ENCODE peak calls at places on chromosomes 6 and 20, in six cellular contexts. One of them, this sample, is unnamed.

GRCh38 chr20:46599227-46599987 is 49.0 kb upstream of the OCSTAMP start:
- DNase-seq in Peyer's patch: no peak
- DNase-seq in heart left ventricle: no peak
- DNase-seq in endothelial cell of umbilical vein: no peak
- DNase-seq in brain microvascular endothelial cell: no peak
- DNase-seq in sigmoid colon: no peak
- DNase-seq in this sample: no peak

GRCh38 chr20:55211481-55211880 is 736.1 kb downstream of the DOK5 start:
- DNase-seq in heart left ventricle: no peak
- DNase-seq in Peyer's patch: no peak
- DNase-seq in brain microvascular endothelial cell: no peak
- DNase-seq in endothelial cell of umbilical vein: no peak
- DNase-seq in sigmoid colon: no peak
- DNase-seq in this sample: no peak

GRCh38 chr6:127328043-127328442 is 15.4 kb downstream of the ECHDC1 start:
- DNase-seq in sigmoid colon: no peak
- DNase-seq in brain microvascular endothelial cell: no peak
- DNase-seq in heart left ventricle: no peak
- DNase-seq in endothelial cell of umbilical vein: peak; percentile 12
- DNase-seq in Peyer's patch: no peak
- DNase-seq in this sample: no peak

GRCh38 chr6:163585932-163586437 is 171.5 kb downstream of the QKI start:
- DNase-seq in sigmoid colon: peak; percentile 78
- DNase-seq in Peyer's patch: no peak
- DNase-seq in heart left ventricle: peak; percentile 82
- DNase-seq in endothelial cell of umbilical vein: peak; percentile 76
- DNase-seq in brain microvascular endothelial cell: peak; percentile 95
- DNase-seq in this sample: peak; percentile 66

GRCh38 chr20:44648068-44648467 is 3.4 kb downstream of the ADA start:
- DNase-seq in endothelial cell of umbilical vein: no peak
- DNase-seq in heart left ventricle: peak; percentile 45
- DNase-seq in Peyer's patch: no peak
- DNase-seq in brain microvascular endothelial cell: no peak
- DNase-seq in sigmoid colon: no peak
- DNase-seq in this sample: no peak

GRCh38 chr6:53579338-53579737 is 34.4 kb upstream of the GCLC start:
- DNase-seq in brain microvascular endothelial cell: no peak
- DNase-seq in Peyer's patch: no peak
- DNase-seq in heart left ventricle: no peak
- DNase-seq in sigmoid colon: no peak
- DNase-seq in endothelial cell of umbilical vein: no peak
- DNase-seq in this sample: no peak

GRCh38 chr6:137749595-137750215 is 117.4 kb upstream of the TNFAIP3 start:
- DNase-seq in brain microvascular endothelial cell: no peak
- DNase-seq in endothelial cell of umbilical vein: no peak
- DNase-seq in sigmoid colon: no peak
- DNase-seq in heart left ventricle: no peak
- DNase-seq in Peyer's patch: no peak
- DNase-seq in this sample: no peak

GRCh38 chr20:63028461-63028921 is 21.7 kb upstream of the BHLHE23 start:
- DNase-seq in Peyer's patch: no peak
- DNase-seq in brain microvascular endothelial cell: no peak
- DNase-seq in heart left ventricle: peak; percentile 22
- DNase-seq in sigmoid colon: no peak
- DNase-seq in endothelial cell of umbilical vein: no peak
- DNase-seq in this sample: no peak

GRCh38 chr6:140857734-140858380 is 1274.9 kb upstream of the GJE1 start:
- DNase-seq in sigmoid colon: no peak
- DNase-seq in Peyer's patch: no peak
- DNase-seq in brain microvascular endothelial cell: peak; percentile 88
- DNase-seq in heart left ventricle: no peak
- DNase-seq in endothelial cell of umbilical vein: peak; percentile 89
- DNase-seq in this sample: no peak

GRCh38 chr6:45812937-45813336 is 202.7 kb downstream of the CLIC5 start:
- DNase-seq in brain microvascular endothelial cell: no peak
- DNase-seq in sigmoid colon: no peak
- DNase-seq in endothelial cell of umbilical vein: no peak
- DNase-seq in Peyer's patch: no peak
- DNase-seq in heart left ventricle: no peak
- DNase-seq in this sample: no peak

DNA sequence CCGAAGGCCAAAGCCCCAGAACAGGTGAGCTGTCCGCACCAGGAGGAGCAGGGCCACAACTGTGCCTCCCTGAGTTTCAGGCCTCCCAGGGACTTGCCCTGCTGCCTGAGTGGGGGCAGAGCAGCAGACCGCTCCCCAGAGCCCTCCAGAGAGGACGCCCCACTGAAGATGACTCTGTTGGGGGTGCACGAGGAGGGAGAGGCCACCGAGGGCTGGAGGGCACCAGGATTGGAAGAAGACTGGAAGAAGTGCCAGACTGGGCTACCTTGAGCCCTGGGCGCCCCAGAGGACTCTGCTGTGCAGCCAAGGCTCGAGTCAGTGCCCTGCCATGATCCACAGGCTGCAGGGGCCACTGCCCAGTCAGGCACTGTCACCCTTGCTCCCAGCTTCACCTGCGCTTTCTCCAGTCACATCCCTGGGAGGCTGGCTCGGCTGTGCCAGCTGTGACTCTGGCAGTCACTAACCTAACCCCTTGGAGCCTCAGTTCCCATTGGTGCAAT is 11.3 kb downstream of the CST7 start:
- DNase-seq in brain microvascular endothelial cell: no peak
- DNase-seq in endothelial cell of umbilical vein: no peak
- DNase-seq in Peyer's patch: peak; percentile 38
- DNase-seq in sigmoid colon: peak; percentile 50
- DNase-seq in heart left ventricle: no peak
- DNase-seq in this sample: no peak
- H3K27ac ChIP-seq in brain microvascular endothelial cell: no peak overlapping the region
- H3K27ac ChIP-seq in endothelial cell of umbilical vein: no peak overlapping the region
- H3K27ac ChIP-seq in Peyer's patch: no peak overlapping the region
- H3K27ac ChIP-seq in sigmoid colon: no peak overlapping the region
- H3K27ac ChIP-seq in heart left ventricle: no peak overlapping the region
- H3K27ac ChIP-seq in this sample: no peak overlapping the region

GRCh38 chr6:160005211-160005610 is 36.3 kb downstream of the IGF2R start:
- DNase-seq in brain microvascular endothelial cell: no peak
- DNase-seq in endothelial cell of umbilical vein: no peak
- DNase-seq in Peyer's patch: no peak
- DNase-seq in heart left ventricle: no peak
- DNase-seq in sigmoid colon: no peak
- DNase-seq in this sample: no peak
- H3K4me3 ChIP-seq in brain microvascular endothelial cell: no peak overlapping the region
- H3K4me3 ChIP-seq in endothelial cell of umbilical vein: no peak overlapping the region
- H3K4me3 ChIP-seq in Peyer's patch: no peak overlapping the region
- H3K4me3 ChIP-seq in heart left ventricle: no peak overlapping the region
- H3K4me3 ChIP-seq in sigmoid colon: no peak overlapping the region
- H3K4me3 ChIP-seq in this sample: no peak overlapping the region

DNA sequence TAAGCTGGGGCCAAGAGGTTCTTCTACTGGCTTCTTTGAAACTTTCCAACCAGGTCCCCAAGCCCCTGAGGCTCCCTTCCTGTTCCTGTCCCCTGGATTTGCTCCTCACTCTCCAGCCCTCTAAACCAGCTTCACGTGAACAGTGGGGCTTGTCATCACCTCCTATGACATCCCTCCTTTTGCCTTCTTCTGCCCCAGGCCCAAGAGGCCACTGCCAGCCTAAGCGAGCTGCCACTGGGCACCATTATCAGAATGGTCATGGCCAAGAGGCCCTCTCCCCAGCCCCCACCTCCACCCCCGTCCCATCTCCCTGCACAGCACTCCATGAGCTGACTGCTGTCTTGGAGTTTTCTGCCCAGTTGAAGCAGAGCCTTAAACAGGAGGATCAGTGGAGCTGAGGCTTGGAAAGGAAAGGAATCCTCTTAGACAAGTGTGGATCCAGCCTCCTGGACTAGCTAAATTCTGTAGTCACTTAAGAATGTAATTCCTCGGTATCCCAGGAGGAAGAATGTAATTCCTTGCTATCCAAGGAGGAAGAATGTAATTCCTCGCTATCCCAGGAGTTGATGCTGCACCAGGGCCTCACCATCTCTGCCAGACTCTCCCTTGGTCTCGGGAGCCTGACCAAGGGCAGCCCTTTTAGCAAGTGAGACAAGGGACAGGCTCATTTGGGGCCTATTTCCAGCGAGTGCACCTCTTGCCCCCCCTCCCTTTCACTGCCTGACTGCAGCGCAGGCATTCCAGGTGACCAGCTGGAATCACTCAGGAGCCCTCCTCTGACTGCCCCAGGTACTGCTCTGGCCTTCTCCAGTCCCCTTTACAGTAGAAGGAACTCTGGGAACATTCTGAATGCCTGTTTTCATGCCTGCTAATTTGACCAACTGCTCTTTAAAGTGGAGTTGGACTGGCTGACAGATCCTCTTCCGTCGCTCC is 76.4 kb downstream of the TCP11 start:
- DNase-seq in Peyer's patch: no peak
- DNase-seq in heart left ventricle: no peak
- DNase-seq in sigmoid colon: no peak
- DNase-seq in brain microvascular endothelial cell: no peak
- DNase-seq in endothelial cell of umbilical vein: no peak
- DNase-seq in this sample: no peak
- H3K27ac ChIP-seq in Peyer's patch: no peak overlapping the region
- H3K27ac ChIP-seq in heart left ventricle: peak overlapping the region; percentile 60
- H3K27ac ChIP-seq in sigmoid colon: peak overlapping the region; percentile 23
- H3K27ac ChIP-seq in brain microvascular endothelial cell: no peak overlapping the region
- H3K27ac ChIP-seq in endothelial cell of umbilical vein: no peak overlapping the region
- H3K27ac ChIP-seq in this sample: peak overlapping the region; percentile 9

DNA sequence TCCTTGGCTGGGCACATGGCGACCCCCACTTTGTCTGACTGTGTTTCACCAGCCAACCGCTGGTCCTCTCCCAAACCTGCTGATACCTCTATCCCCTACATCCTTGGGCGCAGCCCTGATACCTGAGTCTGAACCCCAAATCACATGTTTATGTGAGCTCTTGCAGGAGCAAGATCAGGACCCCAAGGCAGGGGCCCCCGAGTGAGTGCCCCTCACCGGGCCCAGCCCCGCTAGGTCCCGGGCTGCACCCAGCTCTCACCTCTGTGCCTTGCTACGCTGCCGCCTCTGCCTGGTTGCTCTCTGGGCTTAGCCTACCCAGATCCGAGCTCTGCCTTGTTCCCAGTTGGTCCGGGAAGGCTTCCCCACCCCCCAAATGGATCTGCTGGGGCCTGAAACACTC is 248.6 kb downstream of the TAF4 start:
- DNase-seq in brain microvascular endothelial cell: no peak
- DNase-seq in heart left ventricle: peak; percentile 28
- DNase-seq in Peyer's patch: no peak
- DNase-seq in endothelial cell of umbilical vein: no peak
- DNase-seq in sigmoid colon: no peak
- DNase-seq in this sample: no peak
- H3K4me3 ChIP-seq in brain microvascular endothelial cell: no peak overlapping the region
- H3K4me3 ChIP-seq in heart left ventricle: no peak overlapping the region
- H3K4me3 ChIP-seq in Peyer's patch: no peak overlapping the region
- H3K4me3 ChIP-seq in endothelial cell of umbilical vein: no peak overlapping the region
- H3K4me3 ChIP-seq in sigmoid colon: no peak overlapping the region
- H3K4me3 ChIP-seq in this sample: no peak overlapping the region

GRCh38 chr6:159203304-159204005 is 34.3 kb downstream of the FNDC1 start:
- DNase-seq in sigmoid colon: no peak
- DNase-seq in brain microvascular endothelial cell: peak; percentile 89
- DNase-seq in Peyer's patch: peak; percentile 50
- DNase-seq in heart left ventricle: no peak
- DNase-seq in endothelial cell of umbilical vein: no peak
- DNase-seq in this sample: no peak
- H3K27ac ChIP-seq in sigmoid colon: no peak overlapping the region
- H3K27ac ChIP-seq in brain microvascular endothelial cell: peak overlapping the region; percentile 52
- H3K27ac ChIP-seq in Peyer's patch: no peak overlapping the region
- H3K27ac ChIP-seq in heart left ventricle: no peak overlapping the region
- H3K27ac ChIP-seq in endothelial cell of umbilical vein: no peak overlapping the region
- H3K27ac ChIP-seq in this sample: no peak overlapping the region

DNA sequence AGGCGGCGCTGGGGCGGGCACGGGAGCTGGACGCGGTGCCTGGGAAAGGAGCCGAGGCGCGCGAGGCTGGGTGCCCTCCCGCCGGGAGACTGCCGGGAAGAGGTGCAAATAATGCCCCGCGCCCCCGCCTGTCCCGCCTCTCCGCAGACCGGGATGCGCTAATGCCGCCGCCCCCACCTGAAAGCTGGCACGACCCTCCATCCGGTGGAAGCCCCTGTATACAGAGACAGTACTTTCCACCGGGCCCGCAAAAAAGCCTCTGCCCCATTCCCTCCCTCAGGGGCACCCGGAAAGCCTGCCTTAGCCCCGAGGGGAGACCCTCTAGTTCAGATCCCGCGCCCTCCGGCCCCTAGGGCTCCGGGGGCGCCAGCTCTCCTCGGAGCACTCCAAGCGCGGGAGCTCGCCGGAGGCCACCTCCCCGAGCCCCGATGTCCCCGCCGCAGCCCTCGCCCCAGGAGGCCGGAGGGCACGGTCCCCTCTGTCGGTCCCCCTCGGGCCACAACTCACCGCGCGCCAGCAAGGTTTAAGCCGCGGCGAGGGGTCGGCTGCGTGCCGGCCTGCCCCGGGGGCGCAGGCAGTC is 1.2 kb downstream of the GRM4 start:
- DNase-seq in endothelial cell of umbilical vein: no peak
- DNase-seq in Peyer's patch: no peak
- DNase-seq in heart left ventricle: peak; percentile 52
- DNase-seq in sigmoid colon: no peak
- DNase-seq in brain microvascular endothelial cell: no peak
- DNase-seq in this sample: no peak
- H3K4me3 ChIP-seq in endothelial cell of umbilical vein: no peak overlapping the region
- H3K4me3 ChIP-seq in Peyer's patch: peak overlapping the region; percentile 35
- H3K4me3 ChIP-seq in heart left ventricle: peak overlapping the region; percentile 25
- H3K4me3 ChIP-seq in sigmoid colon: no peak overlapping the region
- H3K4me3 ChIP-seq in brain microvascular endothelial cell: no peak overlapping the region
- H3K4me3 ChIP-seq in this sample: no peak overlapping the region

DNA sequence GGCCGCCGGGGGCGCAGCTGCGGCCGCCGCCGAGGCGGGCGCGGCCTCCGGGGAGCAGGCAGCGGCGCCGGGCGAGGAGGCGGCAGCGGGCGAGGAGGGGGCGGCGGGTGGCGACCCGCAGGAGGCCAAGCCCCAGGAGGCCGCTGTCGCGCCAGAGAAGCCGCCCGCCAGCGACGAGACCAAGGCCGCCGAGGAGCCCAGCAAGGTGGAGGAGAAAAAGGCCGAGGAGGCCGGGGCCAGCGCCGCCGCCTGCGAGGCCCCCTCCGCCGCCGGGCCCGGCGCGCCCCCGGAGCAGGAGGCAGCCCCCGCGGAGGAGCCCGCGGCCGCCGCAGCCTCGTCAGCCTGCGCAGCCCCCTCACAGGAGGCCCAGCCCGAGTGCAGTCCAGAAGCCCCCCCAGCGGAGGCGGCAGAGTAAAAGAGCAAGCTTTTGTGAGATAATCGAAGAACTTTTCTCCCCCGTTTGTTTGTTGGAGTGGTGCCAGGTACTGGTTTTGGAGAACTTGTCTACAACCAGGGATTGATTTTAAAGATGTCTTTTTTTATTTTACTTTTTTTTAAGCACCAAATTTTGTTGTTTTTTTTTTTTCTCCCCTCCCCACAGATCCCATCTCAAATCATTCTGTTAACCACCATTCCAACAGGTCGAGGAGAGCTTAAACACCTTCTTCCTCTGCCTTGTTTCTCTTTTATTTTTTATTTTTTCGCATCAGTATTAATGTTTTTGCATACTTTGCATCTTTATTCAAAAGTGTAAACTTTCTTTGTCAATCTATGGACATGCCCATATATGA is 3.2 kb downstream of the MARCKS start:
- DNase-seq in brain microvascular endothelial cell: no peak
- DNase-seq in endothelial cell of umbilical vein: peak; percentile 34
- DNase-seq in heart left ventricle: peak; percentile 67
- DNase-seq in Peyer's patch: peak; percentile 52
- DNase-seq in sigmoid colon: peak; percentile 75
- DNase-seq in this sample: no peak
- H3K27ac ChIP-seq in brain microvascular endothelial cell: peak overlapping the region; percentile 99
- H3K27ac ChIP-seq in endothelial cell of umbilical vein: peak overlapping the region; percentile 100
- H3K27ac ChIP-seq in heart left ventricle: peak overlapping the region; percentile 89
- H3K27ac ChIP-seq in Peyer's patch: peak overlapping the region; percentile 96
- H3K27ac ChIP-seq in sigmoid colon: peak overlapping the region; percentile 99
- H3K27ac ChIP-seq in this sample: peak overlapping the region; percentile 74